ENCODE peak calls at places on chromosomes 1 and 21, in six cellular contexts. V is WTC11, L is posterior vena cava, I is foreskin fibroblast, C is esophagus squamous epithelium, H is NCI-H1092 treated with DMSO at 0.1 percent for 48 hours. W is an unnamed sample.

GRCh38 chr1:225762002-225762441 is 15.6 kb upstream of the SRP9 start:
- DNase-seq in V (no peak), L (no peak), I (no peak), C (no peak), H (peak), W (no peak)

GRCh38 chr1:164725401-164725800 is 166.4 kb downstream of the PBX1 start:
- DNase-seq in V (no peak), L (no peak), I (peak), C (no peak), H (no peak), W (no peak)

GRCh38 chr1:238061967-238062613 is 171.4 kb upstream of the ZP4 start:
- DNase-seq in V (no peak), L (no peak), I (no peak), C (no peak), H (no peak), W (no peak)

GRCh38 chr1:94634977-94635416 is 93.4 kb upstream of the F3 start:
- DNase-seq in V (no peak), L (no peak), I (no peak), C (no peak), H (no peak), W (no peak)

GRCh38 chr1:228368801-228369607 is 37.6 kb downstream of the TRIM11 start:
- DNase-seq in V (peak), L (peak), I (no peak), C (no peak), H (no peak), W (peak)

GRCh38 chr1:53392460-53392859 is 64.6 kb upstream of the LRP8 start:
- DNase-seq in V (no peak), L (peak), I (no peak), C (no peak), H (no peak), W (no peak)

GRCh38 chr1:6358757-6359567 is 34.6 kb downstream of the ACOT7 start:
- DNase-seq in V (no peak), L (peak), I (no peak), C (no peak), H (no peak), W (no peak)

GRCh38 chr1:210571356-210572334 is 242.9 kb downstream of the HHAT start:
- DNase-seq in V (no peak), L (no peak), I (no peak), C (no peak), H (peak), W (no peak)

GRCh38 chr1:105100102-105100501 is 1350.4 kb downstream of the AMY1C start:
- DNase-seq in V (no peak), L (no peak), I (no peak), C (no peak), H (peak), W (no peak)

GRCh38 chr1:33742663-33743062 is 121.2 kb upstream of the HMGB4 start:
- DNase-seq in V (no peak), L (no peak), I (no peak), C (no peak), H (no peak), W (no peak)

GRCh38 chr1:204841798-204842197 is 28.9 kb upstream of the NFASC start:
- DNase-seq in V (no peak), L (no peak), I (no peak), C (no peak), H (no peak), W (no peak)

GRCh38 chr1:19622204-19622603 is 21.9 kb upstream of the NBL1 start:
- DNase-seq in V (no peak), L (no peak), I (no peak), C (no peak), H (no peak), W (no peak)

GRCh38 chr1:237748192-237748591 is 142.5 kb downstream of the ZP4 start:
- DNase-seq in V (no peak), L (no peak), I (no peak), C (no peak), H (no peak), W (no peak)

GRCh38 chr21:28124541-28124940 is 868.1 kb downstream of the LTN1 start:
- DNase-seq in V (no peak), L (no peak), I (no peak), C (no peak), H (no peak), W (no peak)

GRCh38 chr1:47941609-47942237 is 55.5 kb downstream of the TRABD2B start:
- DNase-seq in V (no peak), L (no peak), I (no peak), C (no peak), H (no peak), W (no peak)

GRCh38 chr1:208247696-208248095 is 3.5 kb upstream of the PLXNA2 start:
- DNase-seq in V (no peak), L (no peak), I (no peak), C (no peak), H (no peak), W (no peak)

GRCh38 chr1:53125122-53125521 is 17.3 kb downstream of the SLC1A7 start:
- DNase-seq in V (no peak), L (peak), I (no peak), C (no peak), H (no peak), W (no peak)

GRCh38 chr1:180027949-180028445 is 73.4 kb downstream of the CEP350 start:
- DNase-seq in V (no peak), L (no peak), I (peak), C (no peak), H (no peak), W (no peak)

GRCh38 chr1:72601035-72601674 is 318.8 kb upstream of the NEGR1 start:
- DNase-seq in V (no peak), L (no peak), I (no peak), C (no peak), H (no peak), W (no peak)

GRCh38 chr1:6385673-6386191 is 7.8 kb downstream of the ACOT7 start:
- DNase-seq in V (peak), L (no peak), I (peak), C (no peak), H (peak), W (no peak)

GRCh38 chr1:50959303-50959912 is 659 bp downstream of the FAF1 start:
- DNase-seq in V (no peak), L (no peak), I (peak), C (no peak), H (peak), W (peak)

GRCh38 chr1:21329209-21329844 is 39.1 kb upstream of the ECE1 start:
- DNase-seq in V (no peak), L (no peak), I (no peak), C (no peak), H (no peak), W (no peak)

GRCh38 chr1:236140705-236141446 is 1.5 kb upstream of the GPR137B start:
- DNase-seq in V (no peak), L (no peak), I (no peak), C (no peak), H (peak), W (no peak)

GRCh38 chr1:33957854-33958253 is 94.0 kb downstream of the HMGB4 start:
- DNase-seq in V (no peak), L (peak), I (no peak), C (no peak), H (no peak), W (no peak)